ENCODE peak calls at places on chromosomes 12 and 14, in five cellular contexts. W, N, J, A and G are unnamed samples.

GRCh38 chr14:20855652-20856291 is 35.4 kb upstream of the RNASE3 start:
- DNase-seq in N (no peak), A (peak; percentile 58), W (peak; percentile 36), J (no peak), G (no peak)

GRCh38 chr12:21881950-21882349 is 59.3 kb downstream of the ABCC9 start:
- DNase-seq in A (no peak), N (no peak), W (no peak), J (no peak), G (no peak)

GRCh38 chr12:118103601-118104382 is at the start of gene VSIG10:
- DNase-seq in J (peak; percentile 20), A (peak; percentile 88), W (no peak), N (no peak), G (peak; percentile 62)

GRCh38 chr14:102485693-102486512 is 23.7 kb downstream of the ANKRD9 start:
- DNase-seq in N (no peak), A (no peak), W (no peak), J (no peak), G (no peak)

GRCh38 chr12:50107416-50108268 is 3.8 kb downstream of the GPD1 start:
- DNase-seq in N (no peak), W (no peak), A (no peak), J (no peak), G (no peak)

GRCh38 chr12:8911606-8912268 is 2.6 kb upstream of the PHC1 start:
- DNase-seq in W (no peak), J (no peak), A (no peak), N (no peak), G (no peak)

GRCh38 chr14:52835122-52835903 is 43.9 kb upstream of the GNPNAT1 start:
- DNase-seq in N (no peak), A (no peak), W (peak; percentile 40), J (peak; percentile 39), G (peak; percentile 16)

GRCh38 chr12:7989827-7990491 is 42.6 kb upstream of the FOXJ2 start:
- DNase-seq in N (peak; percentile 33), A (no peak), J (no peak), W (no peak), G (no peak)

GRCh38 chr12:121025442-121026226 is 9.3 kb upstream of the C12orf43 start:
- DNase-seq in J (no peak), W (no peak), N (no peak), A (no peak), G (no peak)

GRCh38 chr14:101875726-101876268 is 88.6 kb upstream of the DYNC1H1 start:
- DNase-seq in W (no peak), J (no peak), A (no peak), N (no peak), G (no peak)

GRCh38 chr14:51180577-51180976 is 59.5 kb upstream of the TMX1 start:
- DNase-seq in N (no peak), J (no peak), W (no peak), A (no peak), G (no peak)

GRCh38 chr12:46351138-46351537 is 21.4 kb downstream of the SLC38A2 start:
- DNase-seq in W (no peak), J (no peak), A (no peak), N (no peak), G (no peak)

GRCh38 chr12:109708939-109709338 is 4.7 kb upstream of the FAM222A start:
- DNase-seq in J (no peak), N (no peak), A (no peak), W (no peak), G (no peak)

GRCh38 chr14:66284346-66284745 is 201.8 kb upstream of the CCDC196 start:
- DNase-seq in J (peak; percentile 3), W (peak; percentile 12), A (no peak), N (no peak), G (no peak)

GRCh38 chr14:104245075-104245474 is 106.7 kb downstream of the KIF26A start:
- DNase-seq in J (no peak), A (no peak), W (no peak), N (no peak), G (no peak)

GRCh38 chr14:35826952-35827416 is 846 bp downstream of the BRMS1L start:
- DNase-seq in N (no peak), A (no peak), W (no peak), J (no peak), G (no peak)

GRCh38 chr12:132765366-132765765 is 3.7 kb upstream of the ANKLE2 start:
- DNase-seq in J (no peak), A (no peak), W (no peak), N (no peak), G (no peak)

GRCh38 chr12:98235301-98235700 is 280.1 kb upstream of the TMPO start:
- DNase-seq in W (no peak), A (no peak), J (no peak), N (no peak), G (no peak)

GRCh38 chr12:55935742-55936151 is 4.8 kb downstream of the DGKA start:
- DNase-seq in W (no peak), J (no peak), A (no peak), N (no peak), G (no peak)

GRCh38 chr14:29810657-29811056 is 117.0 kb downstream of the PRKD1 start:
- DNase-seq in W (no peak), N (no peak), J (no peak), A (no peak), G (no peak)

GRCh38 chr14:76056128-76056527 is 70.6 kb downstream of the IFT43 start:
- DNase-seq in W (no peak), J (no peak), N (no peak), A (no peak), G (no peak)

GRCh38 chr14:95507701-95508103 is 8.7 kb downstream of the SYNE3 start:
- DNase-seq in A (no peak), N (no peak), W (no peak), J (no peak), G (peak; percentile 12)

GRCh38 chr14:91501951-91502930 is 7.9 kb downstream of the PPP4R3A start:
- DNase-seq in A (no peak), J (no peak), W (no peak), N (no peak), G (no peak)

GRCh38 chr12:127723236-127723635 is 543.7 kb upstream of the TMEM132C start:
- DNase-seq in W (no peak), N (no peak), A (no peak), J (no peak), G (no peak)

GRCh38 chr12:49482095-49483051 is 56.5 kb upstream of the KCNH3 start:
- DNase-seq in A (peak; percentile 9), N (no peak), J (no peak), W (no peak), G (no peak)

GRCh38 chr14:56854325-56854724 is 44.0 kb upstream of the OTX2 start:
- DNase-seq in A (no peak), N (no peak), J (no peak), W (no peak), G (no peak)

GRCh38 chr12:109591041-109591440 is 17.4 kb downstream of the MVK start:
- DNase-seq in W (no peak), N (no peak), A (no peak), J (no peak), G (no peak)

GRCh38 chr14:102182190-102182589 is 42.5 kb downstream of the WDR20 start:
- DNase-seq in W (peak; percentile 19), N (no peak), A (no peak), J (no peak), G (no peak)

GRCh38 chr12:123363743-123364531 is 710 bp downstream of the SBNO1 start:
- DNase-seq in W (no peak), J (no peak), A (peak; percentile 29), N (no peak), G (no peak)

GRCh38 chr12:124608451-124608870 is 41.0 kb upstream of the NCOR2 start:
- DNase-seq in A (no peak), N (no peak), W (no peak), J (no peak), G (no peak)

GRCh38 chr12:11600199-11600598 is 49.3 kb upstream of the ETV6 start:
- DNase-seq in A (no peak), N (no peak), J (no peak), W (no peak), G (no peak)